ENCODE peak calls at places on chromosome 16, in ten cellular contexts. T is upper lobe of right lung, Q is fibroblast of lung, B is BE2C, L is A673, O is kidney epithelial cell, S is heart left ventricle, V is IMR-90, R is dorsolateral prefrontal cortex, Z is spleen. N is an unnamed sample.

GRCh38 chr16:65070831-65071230 is 51.0 kb downstream of the CDH11 start:
- DNase-seq in T (no peak), Q (peak), B (peak), L (peak), O (peak), S (peak), V (peak), R (peak), Z (no peak), N (peak)

GRCh38 chr16:57123216-57123968 is 31.0 kb downstream of the CPNE2 start:
- DNase-seq in T (no peak), Q (no peak), B (no peak), L (no peak), O (no peak), S (no peak), V (no peak), R (no peak), Z (no peak), N (no peak)

GRCh38 chr16:87445486-87445885 is 47.3 kb downstream of the ZCCHC14 start:
- DNase-seq in T (no peak), Q (peak), B (no peak), L (no peak), O (no peak), S (no peak), V (peak), R (no peak), Z (no peak), N (no peak)

GRCh38 chr16:9112166-9112843 is 20.9 kb downstream of the HAPSTR1 start:
- DNase-seq in T (no peak), Q (no peak), B (no peak), L (no peak), O (no peak), S (no peak), V (no peak), R (no peak), Z (no peak), N (no peak)

GRCh38 chr16:56354016-56354415 is 71.3 kb downstream of the AMFR start:
- DNase-seq in T (peak), Q (no peak), B (no peak), L (no peak), O (no peak), S (peak), V (no peak), R (no peak), Z (no peak), N (no peak)

GRCh38 chr16:79871906-79872305 is 271.4 kb upstream of the MAF start:
- DNase-seq in T (no peak), Q (no peak), B (no peak), L (no peak), O (peak), S (no peak), V (no peak), R (no peak), Z (no peak), N (no peak)

GRCh38 chr16:46582313-46582712 is 38.9 kb downstream of the SHCBP1 start:
- DNase-seq in T (no peak), Q (no peak), B (no peak), L (no peak), O (no peak), S (no peak), V (no peak), R (no peak), Z (no peak), N (no peak)

GRCh38 chr16:28001184-28001583 is 62.3 kb downstream of the GSG1L start:
- DNase-seq in T (no peak), Q (no peak), B (no peak), L (no peak), O (no peak), S (no peak), V (no peak), R (no peak), Z (peak), N (no peak)

GRCh38 chr16:67339453-67339852 is 12.8 kb downstream of the LRRC36 start:
- DNase-seq in T (no peak), Q (peak), B (no peak), L (no peak), O (no peak), S (no peak), V (peak), R (no peak), Z (no peak), N (peak)

GRCh38 chr16:58638148-58639036 is 8.8 kb upstream of the CNOT1 start:
- DNase-seq in T (no peak), Q (peak), B (peak), L (peak), O (peak), S (peak), V (peak), R (no peak), Z (no peak), N (peak)

GRCh38 chr16:87238371-87238715 is 78.8 kb downstream of the C16orf95 start:
- DNase-seq in T (no peak), Q (no peak), B (no peak), L (no peak), O (no peak), S (no peak), V (no peak), R (no peak), Z (no peak), N (no peak)

GRCh38 chr16:46732561-46732960 is 15.6 kb downstream of the MYLK3 start:
- DNase-seq in T (no peak), Q (no peak), B (no peak), L (no peak), O (no peak), S (no peak), V (no peak), R (no peak), Z (no peak), N (no peak)

GRCh38 chr16:83513006-83513755 is 294.6 kb upstream of the HSBP1 start:
- DNase-seq in T (no peak), Q (peak), B (no peak), L (no peak), O (peak), S (no peak), V (peak), R (no peak), Z (no peak), N (peak)

GRCh38 chr16:46688101-46688656 is 799 bp downstream of the VPS35 start:
- DNase-seq in T (no peak), Q (no peak), B (no peak), L (no peak), O (no peak), S (peak), V (peak), R (no peak), Z (peak), N (peak)

GRCh38 chr16:66554021-66554420 is 1.6 kb downstream of the CKLF start:
- DNase-seq in T (no peak), Q (no peak), B (no peak), L (no peak), O (no peak), S (no peak), V (no peak), R (no peak), Z (no peak), N (no peak)

GRCh38 chr16:75621170-75621477 is 2.0 kb downstream of the ADAT1 start:
- DNase-seq in T (no peak), Q (peak), B (no peak), L (peak), O (peak), S (no peak), V (peak), R (no peak), Z (no peak), N (peak)

GRCh38 chr16:86555763-86556130 is 712 bp upstream of the MTHFSD start:
- DNase-seq in T (no peak), Q (no peak), B (no peak), L (no peak), O (no peak), S (no peak), V (no peak), R (no peak), Z (no peak), N (no peak)

GRCh38 chr16:25063865-25064264 is 47.7 kb upstream of the LCMT1 start:
- DNase-seq in T (no peak), Q (no peak), B (no peak), L (no peak), O (no peak), S (peak), V (peak), R (no peak), Z (no peak), N (no peak)

GRCh38 chr16:66274335-66275110 is 92.0 kb upstream of the CDH5 start:
- DNase-seq in T (no peak), Q (peak), B (no peak), L (peak), O (no peak), S (no peak), V (peak), R (no peak), Z (no peak), N (peak)

GRCh38 chr16:89787365-89787805 is 29.1 kb downstream of the FANCA start:
- DNase-seq in T (no peak), Q (no peak), B (no peak), L (no peak), O (no peak), S (no peak), V (no peak), R (no peak), Z (no peak), N (no peak)

DNA sequence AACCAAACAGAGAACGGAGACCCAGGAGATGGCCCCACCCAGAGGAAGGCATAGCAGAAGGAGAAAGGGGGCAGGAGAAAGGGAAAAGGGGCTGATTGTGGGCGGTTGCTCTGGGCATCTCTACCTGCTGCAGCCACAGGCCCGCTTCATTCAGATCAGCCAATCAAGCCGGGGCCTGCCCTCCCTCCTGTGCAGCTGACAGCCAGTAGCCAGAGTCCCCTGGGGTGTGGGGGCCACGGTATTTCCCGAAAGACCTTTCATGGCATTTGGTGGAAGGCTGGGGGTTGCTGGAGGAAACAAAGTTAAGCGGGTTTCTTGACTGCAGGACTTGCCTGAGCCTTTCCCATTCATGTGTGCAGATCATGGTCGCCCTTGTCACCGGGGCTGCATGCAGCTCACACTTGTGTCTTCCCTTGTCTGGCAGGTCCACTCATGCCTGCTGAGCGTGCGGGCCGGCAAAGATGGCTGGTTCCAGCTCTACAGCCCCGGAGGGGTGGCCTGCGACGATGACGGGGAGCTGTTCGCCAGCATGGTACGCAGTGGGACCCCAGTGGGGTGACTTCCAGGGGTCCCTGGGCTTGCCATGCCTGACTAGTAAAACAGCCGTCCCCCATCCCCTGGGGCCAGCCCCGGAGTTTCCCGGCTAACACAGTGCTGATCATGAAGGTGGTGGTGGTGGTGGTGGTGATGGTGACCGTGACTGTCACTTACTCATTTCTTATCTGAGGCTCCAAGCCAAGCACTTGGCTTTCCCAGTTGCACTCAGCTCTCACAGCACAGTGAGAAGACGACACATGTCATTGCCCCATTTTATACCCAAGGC is 82.7 kb upstream of the PLCG2 start:
- DNase-seq in T (no peak), Q (no peak), B (no peak), L (no peak), O (no peak), S (no peak), V (no peak), R (no peak), Z (no peak), N (no peak)
- H3K4me3 ChIP-seq in T (no peak), Q (no peak), B (no peak), L (no peak), O (no peak), S (no peak), V (no peak), R (no peak), Z (no peak), N (no peak)

GRCh38 chr16:84940670-84941551 is 70.4 kb downstream of the ZDHHC7 start:
- DNase-seq in T (peak), Q (peak), B (no peak), L (no peak), O (no peak), S (no peak), V (no peak), R (no peak), Z (no peak), N (no peak)
- TF ChIP-seq CTCF in T (no peak), Q (no peak), B (no peak), L (no peak), O (no peak), S (no peak), V (no peak), R (no peak), Z (no peak), N (no peak)

GRCh38 chr16:12090162-12090552 is 113.6 kb downstream of the SNX29 start:
- DNase-seq in T (peak), Q (no peak), B (no peak), L (no peak), O (no peak), S (no peak), V (no peak), R (no peak), Z (peak), N (no peak)
- H3K4me3 ChIP-seq in T (peak), Q (no peak), B (no peak), L (no peak), O (no peak), S (peak), V (no peak), R (peak), Z (peak), N (peak)

GRCh38 chr16:13940397-13940933 is 20.5 kb downstream of the ERCC4 start:
- DNase-seq in T (no peak), Q (no peak), B (peak), L (no peak), O (no peak), S (no peak), V (no peak), R (no peak), Z (no peak), N (no peak)

GRCh38 chr16:13950821-13951547 is 31.0 kb downstream of the ERCC4 start:
- DNase-seq in T (no peak), Q (no peak), B (no peak), L (no peak), O (no peak), S (no peak), V (no peak), R (no peak), Z (no peak), N (no peak)

DNA sequence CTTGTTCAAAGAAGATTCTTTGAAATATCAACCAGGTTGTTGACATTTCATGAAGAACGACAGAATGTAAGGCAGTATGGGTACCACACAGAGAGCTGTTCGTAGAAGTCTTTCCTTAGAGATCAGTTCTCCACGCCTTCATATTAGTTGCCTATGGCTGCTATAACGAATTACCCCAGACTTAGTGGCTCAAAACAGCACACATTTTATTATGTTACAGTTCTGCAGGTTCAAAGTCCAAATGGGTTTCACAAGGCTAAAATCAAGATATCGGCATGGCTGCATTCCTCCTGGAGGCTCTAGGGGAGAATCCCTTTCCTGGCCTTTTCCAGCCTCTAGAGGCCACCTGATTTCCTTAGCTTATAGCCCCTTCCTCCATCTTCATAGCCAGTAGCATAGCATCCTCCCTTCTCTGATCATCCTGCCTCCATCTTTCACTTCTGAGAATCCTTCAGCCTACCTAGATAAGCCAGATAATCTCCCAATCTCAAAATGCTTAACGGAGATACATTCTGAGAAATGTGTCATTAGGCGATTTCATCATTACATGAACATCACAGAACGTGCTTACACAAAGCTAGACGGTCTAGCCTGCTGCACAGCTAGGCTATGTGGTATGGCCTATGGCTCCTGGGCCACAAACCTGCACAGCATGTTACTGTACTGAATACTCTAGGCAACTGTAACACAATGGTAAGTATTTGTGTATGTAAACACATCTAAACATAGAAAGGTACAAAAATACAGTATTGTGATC is 26.0 kb downstream of the ERCC4 start:
- DNase-seq in T (no peak), Q (no peak), B (no peak), L (no peak), O (no peak), S (no peak), V (no peak), R (no peak), Z (no peak), N (no peak)
- TF ChIP-seq CTCF in T (no peak), Q (no peak), B (no peak), L (no peak), O (no peak), S (no peak), V (no peak), R (no peak), Z (no peak), N (no peak)

GRCh38 chr16:68739964-68740627 is 3.0 kb downstream of the CDH1 start:
- DNase-seq in T (no peak), Q (no peak), B (no peak), L (no peak), O (no peak), S (no peak), V (no peak), R (no peak), Z (no peak), N (no peak)
- H3K4me3 ChIP-seq in T (no peak), Q (no peak), B (no peak), L (no peak), O (no peak), S (no peak), V (no peak), R (no peak), Z (no peak), N (no peak)

DNA sequence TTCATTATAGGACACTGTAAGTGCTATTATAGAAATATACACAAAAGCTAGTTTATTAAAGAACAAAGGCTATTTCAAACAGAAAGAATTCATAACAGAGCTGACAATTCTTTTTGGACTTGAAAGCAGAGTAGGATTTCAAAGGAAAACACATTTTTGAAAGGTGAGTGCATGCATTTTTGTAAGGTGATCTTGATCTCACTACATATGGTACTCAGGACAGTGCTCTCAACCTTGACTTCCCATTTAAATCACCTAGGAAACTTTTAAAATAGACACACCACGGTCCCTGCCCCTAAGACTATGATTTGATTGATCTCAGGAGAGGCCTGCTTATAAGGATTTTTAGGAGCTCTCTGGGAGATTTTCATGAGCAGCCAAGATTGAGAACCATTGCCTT is 1362.0 kb downstream of the CDH8 start:
- DNase-seq in T (no peak), Q (no peak), B (no peak), L (no peak), O (peak), S (no peak), V (no peak), R (no peak), Z (no peak), N (no peak)
- TF ChIP-seq CTCF in T (no peak), Q (no peak), B (no peak), L (no peak), O (no peak), S (no peak), V (no peak), R (no peak), Z (no peak), N (no peak)